ENCODE peak calls at places on chromosome X, in ten cellular contexts. X, G, C, N, D, P, Q, B, K and E are unnamed samples.

GRCh38 chrX:149510386-149510785 is 5.3 kb upstream of the IDS start:
- DNase-seq in X (no peak), G (no peak), C (no peak), N (no peak), D (no peak), P (peak; percentile 22), Q (no peak), B (no peak), K (no peak), E (no peak)

GRCh38 chrX:124679199-124679598 is 332.8 kb downstream of the SH2D1A start:
- DNase-seq in X (no peak), G (peak; percentile 38), C (no peak), N (no peak), D (no peak), P (no peak), Q (no peak), B (no peak), K (no peak), E (no peak)

GRCh38 chrX:9204560-9204959 is 170.6 kb upstream of the FAM9B start:
- DNase-seq in X (no peak), G (no peak), C (no peak), N (no peak), D (no peak), P (peak; percentile 50), Q (no peak), B (no peak), K (no peak), E (no peak)

GRCh38 chrX:31366076-31366475 is 294.2 kb upstream of the FTHL17 start:
- DNase-seq in X (no peak), G (no peak), C (no peak), N (no peak), D (no peak), P (no peak), Q (no peak), B (no peak), K (no peak), E (no peak)

GRCh38 chrX:9927638-9928037 is 39.5 kb upstream of the CLDN34 start:
- DNase-seq in X (no peak), G (no peak), C (no peak), N (no peak), D (no peak), P (no peak), Q (no peak), B (no peak), K (no peak), E (no peak)

GRCh38 chrX:13357925-13358324 is 38.1 kb upstream of the ATXN3L start:
- DNase-seq in X (no peak), G (no peak), C (no peak), N (no peak), D (no peak), P (no peak), Q (no peak), B (no peak), K (no peak), E (no peak)

GRCh38 chrX:107445636-107446035 is 3.8 kb upstream of the FRMPD3 start:
- DNase-seq in X (no peak), G (no peak), C (no peak), N (no peak), D (no peak), P (no peak), Q (no peak), B (no peak), K (no peak), E (no peak)

GRCh38 chrX:40177489-40177888 is 79.7 kb upstream of the BCOR start:
- DNase-seq in X (no peak), G (no peak), C (no peak), N (no peak), D (no peak), P (no peak), Q (no peak), B (no peak), K (no peak), E (no peak)

GRCh38 chrX:46576458-46576857 is 2.9 kb downstream of the CHST7 start:
- DNase-seq in X (no peak), G (no peak), C (no peak), N (no peak), D (no peak), P (peak; percentile 36), Q (no peak), B (no peak), K (no peak), E (no peak)

GRCh38 chrX:130028196-130028595 is 45.8 kb downstream of the BCORL1 start:
- DNase-seq in X (peak; percentile 7), G (peak; percentile 29), C (peak; percentile 87), N (peak; percentile 18), D (no peak), P (peak; percentile 37), Q (peak; percentile 46), B (peak; percentile 41), K (peak; percentile 48), E (peak; percentile 13)

GRCh38 chrX:45320191-45320590 is 119.5 kb upstream of the DIPK2B start:
- DNase-seq in X (no peak), G (no peak), C (no peak), N (no peak), D (no peak), P (no peak), Q (no peak), B (no peak), K (no peak), E (no peak)

GRCh38 chrX:50756276-50756675 is 57.7 kb downstream of the SHROOM4 start:
- DNase-seq in X (no peak), G (no peak), C (no peak), N (no peak), D (no peak), P (no peak), Q (no peak), B (no peak), K (no peak), E (no peak)

GRCh38 chrX:54090880-54091279 is 46.6 kb upstream of the PHF8 start:
- DNase-seq in X (no peak), G (no peak), C (no peak), N (no peak), D (no peak), P (no peak), Q (no peak), B (no peak), K (no peak), E (no peak)

GRCh38 chrX:40064055-40064597 is 33.6 kb downstream of the BCOR start:
- DNase-seq in X (no peak), G (no peak), C (no peak), N (no peak), D (no peak), P (no peak), Q (no peak), B (no peak), K (no peak), E (no peak)

GRCh38 chrX:18707442-18708049 is at the start of gene PPEF1:
- DNase-seq in X (no peak), G (no peak), C (no peak), N (no peak), D (no peak), P (no peak), Q (no peak), B (no peak), K (no peak), E (no peak)

GRCh38 chrX:634306-634958 is 3.8 kb downstream of the SHOX start:
- DNase-seq in X (no peak), G (no peak), C (no peak), N (no peak), D (no peak), P (no peak), Q (no peak), B (no peak), K (no peak), E (no peak)

GRCh38 chrX:15939737-15940136 is 85.1 kb upstream of the AP1S2 start:
- DNase-seq in X (no peak), G (no peak), C (no peak), N (no peak), D (no peak), P (no peak), Q (no peak), B (no peak), K (no peak), E (no peak)

GRCh38 chrX:107775734-107776511 is at the start of gene TSC22D3:
- DNase-seq in X (peak; percentile 2), G (peak; percentile 94), C (peak; percentile 89), N (peak; percentile 16), D (peak; percentile 63), P (peak; percentile 74), Q (peak; percentile 38), B (peak; percentile 60), K (peak; percentile 57), E (no peak)

GRCh38 chrX:46574337-46574940 is 874 bp downstream of the CHST7 start:
- DNase-seq in X (peak; percentile 17), G (no peak), C (peak; percentile 82), N (no peak), D (no peak), P (peak; percentile 43), Q (peak; percentile 12), B (peak; percentile 0), K (no peak), E (no peak)

GRCh38 chrX:36642052-36642451 is 366.1 kb upstream of the FAM47C start:
- DNase-seq in X (no peak), G (no peak), C (no peak), N (no peak), D (no peak), P (no peak), Q (no peak), B (no peak), K (no peak), E (no peak)

GRCh38 chrX:10052906-10053625 is 85.9 kb downstream of the CLDN34 start:
- DNase-seq in X (no peak), G (no peak), C (no peak), N (no peak), D (no peak), P (no peak), Q (no peak), B (no peak), K (no peak), E (no peak)

GRCh38 chrX:74023203-74023602 is 280.8 kb upstream of the ZCCHC13 start:
- DNase-seq in X (no peak), G (no peak), C (no peak), N (no peak), D (no peak), P (no peak), Q (no peak), B (no peak), K (no peak), E (no peak)

GRCh38 chrX:74924449-74925209 is 623 bp downstream of the NEXMIF start:
- DNase-seq in X (peak; percentile 45), G (peak; percentile 28), C (peak; percentile 68), N (peak; percentile 12), D (peak; percentile 51), P (no peak), Q (peak; percentile 15), B (peak; percentile 22), K (peak; percentile 60), E (no peak)

GRCh38 chrX:3811331-3812311 is 98.2 kb upstream of the PRKX start:
- DNase-seq in X (no peak), G (peak; percentile 44), C (no peak), N (no peak), D (no peak), P (peak; percentile 39), Q (peak; percentile 8), B (peak; percentile 34), K (peak; percentile 63), E (no peak)

GRCh38 chrX:129653181-129653984 is 1.4 kb downstream of the APLN start:
- DNase-seq in X (no peak), G (no peak), C (no peak), N (no peak), D (no peak), P (no peak), Q (no peak), B (no peak), K (no peak), E (no peak)

GRCh38 chrX:24412637-24413363 is 52.3 kb upstream of the PDK3 start:
- DNase-seq in X (no peak), G (no peak), C (no peak), N (no peak), D (no peak), P (no peak), Q (no peak), B (no peak), K (no peak), E (no peak)

GRCh38 chrX:11407331-11408110 is 114.3 kb downstream of the AMELX start:
- DNase-seq in X (no peak), G (no peak), C (no peak), N (no peak), D (no peak), P (no peak), Q (no peak), B (no peak), K (no peak), E (no peak)

GRCh38 chrX:146707781-146708180 is 101.8 kb upstream of the CXorf51B start:
- DNase-seq in X (no peak), G (no peak), C (no peak), N (no peak), D (no peak), P (no peak), Q (no peak), B (no peak), K (no peak), E (no peak)